ENCODE peak calls at places on chromosomes 11 and 22, in five cellular contexts. T is AG09319, S is mesothelial cell of epicardium, D is Peyer's patch, R is body of pancreas. I is an unnamed sample.

GRCh38 chr11:14418801-14419417 is 59.9 kb upstream of the RRAS2 start:
- DNase-seq in T (no peak), S (no peak), D (no peak), R (no peak), I (no peak)

GRCh38 chr11:110763249-110764011 is 51.2 kb upstream of the ARHGAP20 start:
- DNase-seq in T (peak), S (no peak), D (no peak), R (peak), I (no peak)

GRCh38 chr11:34191592-34191991 is 86.2 kb downstream of the NAT10 start:
- DNase-seq in T (no peak), S (no peak), D (no peak), R (no peak), I (no peak)

GRCh38 chr11:16291729-16292128 is 64.6 kb downstream of the SOX6 start:
- DNase-seq in T (no peak), S (no peak), D (no peak), R (no peak), I (no peak)

GRCh38 chr11:66266378-66267038 is 1.9 kb upstream of the RAB1B start:
- DNase-seq in T (no peak), S (no peak), D (no peak), R (no peak), I (no peak)

GRCh38 chr11:119484741-119485605 is 62.0 kb upstream of the THY1 start:
- DNase-seq in T (no peak), S (no peak), D (no peak), R (peak), I (peak)

GRCh38 chr11:34624069-34624468 is 3.2 kb downstream of the EHF start:
- DNase-seq in T (no peak), S (no peak), D (peak), R (peak), I (no peak)

GRCh38 chr11:10350341-10350740 is 45.5 kb downstream of the ADM start:
- DNase-seq in T (no peak), S (no peak), D (no peak), R (no peak), I (no peak)

GRCh38 chr11:8098361-8098760 is 17.4 kb downstream of the TUB start:
- DNase-seq in T (no peak), S (no peak), D (no peak), R (no peak), I (no peak)

GRCh38 chr22:19122752-19123492 is 710 bp upstream of the DGCR2 start:
- DNase-seq in T (no peak), S (no peak), D (no peak), R (peak), I (no peak)

GRCh38 chr11:64250875-64251721 is at the start of gene PLCB3:
- DNase-seq in T (no peak), S (no peak), D (peak), R (peak), I (no peak)

GRCh38 chr11:120904116-120904515 is 119.8 kb upstream of the TBCEL start:
- DNase-seq in T (no peak), S (no peak), D (no peak), R (no peak), I (no peak)

GRCh38 chr11:134098566-134099184 is 29.8 kb downstream of the JAM3 start:
- DNase-seq in T (no peak), S (no peak), D (no peak), R (no peak), I (no peak)

GRCh38 chr22:48981671-48982070 is 846.0 kb downstream of the BRD1 start:
- DNase-seq in T (no peak), S (no peak), D (no peak), R (no peak), I (no peak)

GRCh38 chr22:48976556-48977535 is 850.8 kb downstream of the BRD1 start:
- DNase-seq in T (no peak), S (no peak), D (no peak), R (no peak), I (peak)

GRCh38 chr22:48980918-48981317 is 846.8 kb downstream of the BRD1 start:
- DNase-seq in T (no peak), S (no peak), D (no peak), R (no peak), I (no peak)

GRCh38 chr22:48980409-48980808 is 847.3 kb downstream of the BRD1 start:
- DNase-seq in T (no peak), S (no peak), D (no peak), R (no peak), I (no peak)

GRCh38 chr22:48979482-48979881 is 848.2 kb downstream of the BRD1 start:
- DNase-seq in T (no peak), S (no peak), D (no peak), R (no peak), I (no peak)
- TF ChIP-seq CTCF in T (no peak), S (no peak), D (no peak), R (no peak), I (peak)

GRCh38 chr22:36998620-36999351 is 20.5 kb downstream of the TST start:
- DNase-seq in T (no peak), S (no peak), D (no peak), R (no peak), I (no peak)
- TF ChIP-seq CTCF in T (no peak), S (no peak), D (no peak), R (no peak), I (no peak)

DNA sequence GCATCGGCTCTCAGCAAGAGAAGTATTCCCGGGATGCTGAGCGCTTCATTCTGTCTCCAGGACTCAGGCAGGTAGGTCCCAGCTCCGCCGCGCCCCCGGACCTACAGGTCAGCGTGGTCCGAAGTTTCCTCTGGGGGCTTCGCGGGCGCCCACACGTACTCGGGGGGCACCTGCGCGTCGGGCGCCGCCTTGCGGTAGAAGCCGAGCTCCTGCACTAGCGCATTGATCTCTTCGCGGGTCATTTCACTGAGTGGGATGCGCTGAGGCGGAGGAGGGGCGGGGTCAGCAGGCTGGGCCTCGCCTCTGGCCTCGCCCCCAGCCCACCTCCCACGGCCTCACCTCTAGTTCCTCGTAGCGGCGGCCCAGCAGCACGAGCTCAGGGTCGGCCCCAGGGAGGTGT is 2.5 kb downstream of the SELENOM start:
- DNase-seq in T (no peak), S (no peak), D (no peak), R (no peak), I (no peak)
- TF ChIP-seq CTCF in T (peak), S (peak), D (no peak), R (no peak), I (peak)

GRCh38 chr11:1389103-1389931 is 417 bp upstream of the BRSK2 start:
- DNase-seq in T (peak), S (peak), D (peak), R (peak), I (peak)
- TF ChIP-seq CTCF in T (no peak), S (no peak), D (no peak), R (no peak), I (peak)

DNA sequence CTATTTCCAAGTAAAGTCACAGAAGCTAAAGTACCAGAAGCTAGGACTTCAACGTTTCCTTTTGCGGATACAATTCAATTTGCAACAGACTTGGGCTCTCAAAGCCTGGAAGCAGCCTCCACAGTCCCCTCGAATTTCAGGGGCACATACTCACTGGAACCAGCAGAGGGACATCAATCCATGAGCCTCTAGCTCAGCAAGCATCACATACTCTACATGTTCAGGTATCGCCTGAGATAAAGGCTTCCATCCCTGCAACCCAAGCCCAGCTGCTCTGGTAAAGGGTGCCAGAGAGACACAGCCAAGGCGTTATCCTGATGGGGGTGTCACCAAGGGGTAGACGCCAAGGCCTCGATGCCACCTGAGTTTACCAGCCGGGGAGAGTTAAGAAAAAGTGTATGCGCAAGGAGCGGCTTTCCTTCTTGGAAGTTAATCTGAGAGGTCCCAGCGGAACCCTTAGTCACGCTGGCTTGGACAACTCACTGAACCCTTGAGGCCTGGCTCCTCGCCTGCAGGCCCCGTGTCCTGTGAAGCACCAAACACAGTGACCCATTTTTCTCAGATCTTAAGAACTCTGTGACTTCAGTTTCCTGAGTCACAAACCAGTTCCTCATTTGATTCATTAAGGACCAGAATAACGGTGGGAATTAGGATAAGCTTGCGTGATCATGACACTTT is 13.0 kb downstream of the LTO1 start:
- DNase-seq in T (no peak), S (no peak), D (no peak), R (no peak), I (no peak)
- TF ChIP-seq CTCF in T (no peak), S (peak), D (no peak), R (no peak), I (peak)

GRCh38 chr11:2884424-2884815 is 1.2 kb downstream of the CDKN1C start:
- DNase-seq in T (no peak), S (no peak), D (no peak), R (peak), I (no peak)

GRCh38 chr11:2883717-2884423 is 1.7 kb downstream of the CDKN1C start:
- DNase-seq in T (no peak), S (no peak), D (no peak), R (no peak), I (no peak)

GRCh38 chr11:2885676-2886081 is at the start of gene CDKN1C:
- DNase-seq in T (peak), S (peak), D (peak), R (peak), I (peak)

GRCh38 chr11:2886191-2886894 is 768 bp upstream of the CDKN1C start:
- DNase-seq in T (no peak), S (no peak), D (no peak), R (peak), I (no peak)

DNA sequence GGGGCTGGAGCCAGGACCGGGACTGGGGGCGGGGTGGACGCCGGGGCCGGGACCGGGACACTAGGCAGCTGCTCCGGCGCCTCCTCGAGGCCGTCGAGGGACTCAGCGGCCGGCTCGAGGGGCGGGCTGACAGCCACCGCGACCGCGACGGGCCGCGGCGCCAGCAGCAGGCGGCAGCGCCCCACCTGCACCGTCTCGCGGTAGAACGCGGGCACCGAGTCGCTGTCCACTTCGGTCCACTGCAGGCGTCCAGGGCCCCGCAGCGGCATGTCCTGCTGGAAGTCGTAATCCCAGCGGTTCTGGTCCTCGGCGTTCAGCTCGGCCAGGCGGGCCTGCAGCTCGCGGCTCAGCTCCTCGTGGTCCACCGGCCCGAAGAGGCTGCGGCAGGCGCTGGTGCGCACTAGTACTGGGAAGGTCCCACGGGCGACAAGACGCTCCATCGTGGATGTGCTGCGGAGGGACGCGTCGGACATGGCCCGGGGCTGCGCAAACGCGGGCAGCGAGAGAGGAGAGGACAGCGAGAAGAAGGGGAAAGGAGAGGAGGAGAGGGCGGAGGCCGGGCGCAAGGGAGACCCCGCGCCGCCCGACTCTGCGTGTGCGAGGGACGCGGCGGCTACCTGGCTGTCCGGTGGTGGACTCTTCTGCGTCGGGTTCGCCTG is 429 bp downstream of the CDKN1C start:
- DNase-seq in T (peak), S (no peak), D (no peak), R (peak), I (no peak)
- TF ChIP-seq CTCF in T (peak), S (peak), D (peak), R (peak), I (peak)

GRCh38 chr11:9277176-9277575 is 12.0 kb upstream of the DENND5A start:
- DNase-seq in T (no peak), S (no peak), D (no peak), R (no peak), I (peak)

GRCh38 chr11:9273430-9274336 is 8.5 kb upstream of the DENND5A start:
- DNase-seq in T (no peak), S (no peak), D (no peak), R (no peak), I (peak)

GRCh38 chr11:9280655-9281301 is 15.6 kb upstream of the DENND5A start:
- DNase-seq in T (no peak), S (no peak), D (peak), R (peak), I (no peak)

GRCh38 chr11:9274499-9275228 is 9.5 kb upstream of the DENND5A start:
- DNase-seq in T (no peak), S (no peak), D (no peak), R (no peak), I (no peak)

GRCh38 chr11:9276571-9276970 is 11.4 kb upstream of the DENND5A start:
- DNase-seq in T (no peak), S (no peak), D (no peak), R (no peak), I (no peak)
- TF ChIP-seq CTCF in T (no peak), S (no peak), D (no peak), R (no peak), I (no peak)

GRCh38 chr11:2893935-2894334 is 8.4 kb upstream of the CDKN1C start:
- DNase-seq in T (no peak), S (no peak), D (no peak), R (no peak), I (no peak)

GRCh38 chr11:2891901-2892214 is 6.3 kb upstream of the CDKN1C start:
- DNase-seq in T (no peak), S (no peak), D (peak), R (peak), I (no peak)

GRCh38 chr11:2892215-2893020 is 6.8 kb upstream of the CDKN1C start:
- DNase-seq in T (peak), S (peak), D (peak), R (no peak), I (no peak)

GRCh38 chr11:2891291-2891690 is 5.7 kb upstream of the CDKN1C start:
- DNase-seq in T (no peak), S (no peak), D (no peak), R (no peak), I (no peak)

DNA sequence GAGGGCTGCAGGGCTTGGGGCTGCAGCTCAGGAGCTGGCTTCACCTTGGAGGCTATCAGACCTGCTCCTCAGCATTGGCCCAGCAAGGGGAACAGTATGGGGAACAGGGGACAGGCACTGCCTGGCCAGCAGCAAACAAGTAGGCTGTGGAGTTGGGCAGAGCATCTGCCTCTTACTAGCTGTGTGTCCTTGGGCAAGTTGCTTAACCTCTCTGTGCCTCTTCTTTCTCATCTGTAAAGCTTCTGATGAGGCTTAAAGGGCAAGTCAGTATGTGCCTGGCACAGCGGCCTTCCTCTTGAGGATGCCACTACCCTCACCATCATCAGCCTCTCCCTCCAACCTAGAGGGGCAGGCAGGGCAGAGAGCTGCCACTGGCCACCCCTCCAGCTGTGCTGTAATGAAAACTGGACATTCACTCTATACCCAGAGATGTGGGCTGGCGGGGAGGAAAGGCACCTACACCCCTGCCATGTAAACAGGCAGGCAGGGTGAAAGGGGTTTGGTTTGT is 7.5 kb upstream of the CDKN1C start:
- DNase-seq in T (no peak), S (no peak), D (no peak), R (no peak), I (no peak)
- TF ChIP-seq CTCF in T (peak), S (no peak), D (no peak), R (no peak), I (no peak)

GRCh38 chr11:57301711-57302423 is 22.9 kb downstream of the TNKS1BP1 start:
- DNase-seq in T (no peak), S (no peak), D (no peak), R (no peak), I (no peak)

GRCh38 chr11:57302489-57302888 is 22.3 kb downstream of the TNKS1BP1 start:
- DNase-seq in T (no peak), S (no peak), D (no peak), R (no peak), I (no peak)

GRCh38 chr11:57305523-57305922 is 19.2 kb downstream of the TNKS1BP1 start:
- DNase-seq in T (no peak), S (no peak), D (no peak), R (no peak), I (no peak)

GRCh38 chr11:57303990-57304579 is 20.7 kb downstream of the TNKS1BP1 start:
- DNase-seq in T (no peak), S (no peak), D (no peak), R (peak), I (no peak)

GRCh38 chr11:57303280-57303989 is 21.3 kb downstream of the TNKS1BP1 start:
- DNase-seq in T (no peak), S (no peak), D (no peak), R (no peak), I (no peak)
- TF ChIP-seq CTCF in T (no peak), S (no peak), D (no peak), R (no peak), I (no peak)

GRCh38 chr22:17729561-17729960 is 44.7 kb downstream of the BID start:
- DNase-seq in T (no peak), S (no peak), D (no peak), R (no peak), I (no peak)
- TF ChIP-seq CTCF in T (no peak), S (no peak), D (no peak), R (no peak), I (no peak)